ENCODE peak calls at places on chromosomes 2 and 18, in five cellular contexts. I is AG04450, D is WTC11, N is neural progenitor cell, V is stomach. Z is an unnamed sample.

GRCh38 chr2:203740741-203741363 is 34.4 kb downstream of the CD28 start:
- DNase-seq in N (no peak), I (no peak), V (no peak), D (no peak), Z (no peak)

GRCh38 chr2:168798888-168799410 is 3.5 kb upstream of the NOSTRIN start:
- DNase-seq in D (no peak), N (no peak), I (no peak), V (no peak), Z (no peak)

GRCh38 chr18:74895686-74896085 is 298.0 kb downstream of the ZNF407 start:
- DNase-seq in I (no peak), V (no peak), N (peak), D (no peak), Z (no peak)

GRCh38 chr2:46269545-46270273 is 27.5 kb upstream of the EPAS1 start:
- DNase-seq in V (no peak), D (no peak), N (no peak), I (no peak), Z (no peak)

GRCh38 chr18:63831080-63831788 is 56.0 kb downstream of the SERPINB7 start:
- DNase-seq in V (no peak), N (no peak), D (no peak), I (no peak), Z (no peak)

GRCh38 chr2:168658706-168659105 is 143.7 kb upstream of the NOSTRIN start:
- DNase-seq in N (no peak), V (no peak), D (no peak), I (no peak), Z (no peak)

GRCh38 chr2:170643346-170643745 is 71.8 kb upstream of the SP5 start:
- DNase-seq in D (no peak), N (no peak), V (no peak), I (no peak), Z (no peak)

GRCh38 chr2:172588931-172589330 is 33.0 kb downstream of the PDK1 start:
- DNase-seq in D (no peak), N (no peak), I (no peak), V (no peak), Z (no peak)

GRCh38 chr2:120442923-120443571 is 97.1 kb downstream of the INHBB start:
- DNase-seq in D (peak), I (no peak), N (peak), V (peak), Z (peak)

GRCh38 chr2:230796280-230796862 is 68.4 kb upstream of the ITM2C start:
- DNase-seq in N (no peak), I (no peak), D (no peak), V (no peak), Z (no peak)

GRCh38 chr2:8488001-8488738 is 193.7 kb upstream of the ID2 start:
- DNase-seq in N (peak), V (no peak), D (no peak), I (no peak), Z (no peak)

GRCh38 chr18:78605255-78605654 is 374.4 kb upstream of the SALL3 start:
- DNase-seq in I (no peak), N (no peak), D (no peak), V (no peak), Z (no peak)

GRCh38 chr2:64295326-64296149 is 151.3 kb upstream of the PELI1 start:
- DNase-seq in N (no peak), V (no peak), D (no peak), I (no peak), Z (no peak)

GRCh38 chr2:45575881-45576280 is 35.2 kb downstream of the SRBD1 start:
- DNase-seq in V (no peak), I (no peak), N (no peak), D (no peak), Z (no peak)

GRCh38 chr2:56671973-56672569 is 488.3 kb downstream of the CCDC85A start:
- DNase-seq in N (no peak), V (no peak), D (no peak), I (no peak), Z (no peak)

GRCh38 chr18:32701288-32701687 is 71.5 kb downstream of the KLHL14 start:
- DNase-seq in N (no peak), D (no peak), V (no peak), I (no peak), Z (no peak)

GRCh38 chr2:206790311-206790935 is 25.0 kb downstream of the FASTKD2 start:
- DNase-seq in V (no peak), D (no peak), I (no peak), N (no peak), Z (no peak)

GRCh38 chr2:233497692-233498091 is 68.9 kb downstream of the USP40 start:
- DNase-seq in N (no peak), I (no peak), D (no peak), V (no peak), Z (no peak)

GRCh38 chr2:217802876-217803638 is 199.7 kb downstream of the TNS1 start:
- DNase-seq in N (no peak), V (no peak), D (no peak), I (no peak), Z (no peak)

GRCh38 chr2:219509780-219510511 is 4.3 kb upstream of the ASIC4 start:
- DNase-seq in I (no peak), N (peak), V (peak), D (peak), Z (peak)

GRCh38 chr2:216632952-216633615 is at the start of gene IGFBP2:
- DNase-seq in V (peak), D (peak), I (no peak), N (peak), Z (peak)

GRCh38 chr2:16635796-16636699 is 29.6 kb downstream of the CYRIA start:
- DNase-seq in D (no peak), N (no peak), I (no peak), V (no peak), Z (no peak)

GRCh38 chr2:36613801-36614200 is 15.8 kb upstream of the FEZ2 start:
- DNase-seq in D (no peak), N (no peak), V (no peak), I (no peak), Z (no peak)

GRCh38 chr2:80303825-80304521 is 579 bp downstream of the LRRTM1 start:
- DNase-seq in I (no peak), V (no peak), D (peak), N (peak), Z (peak)

GRCh38 chr2:133492719-133493366 is 75.4 kb downstream of the NCKAP5 start:
- DNase-seq in I (no peak), N (no peak), V (no peak), D (no peak), Z (no peak)

GRCh38 chr2:226611944-226612318 is 187.7 kb downstream of the IRS1 start:
- DNase-seq in V (no peak), I (no peak), D (no peak), N (no peak), Z (no peak)

GRCh38 chr2:68755071-68755470 is 20.5 kb downstream of the ARHGAP25 start:
- DNase-seq in I (no peak), V (no peak), N (no peak), D (no peak), Z (no peak)

GRCh38 chr2:48065971-48066370 is 159.7 kb upstream of the FBXO11 start:
- DNase-seq in N (no peak), D (no peak), I (no peak), V (no peak), Z (no peak)

GRCh38 chr2:17646096-17646554 is 105.6 kb downstream of the VSNL1 start:
- DNase-seq in N (peak), D (peak), V (peak), I (peak), Z (peak)

GRCh38 chr2:190582761-190583506 is 48.4 kb upstream of the NEMP2 start:
- DNase-seq in D (no peak), I (no peak), V (no peak), N (no peak), Z (no peak)
- TF ChIP-seq CTCF in D (no peak), I (no peak), V (no peak), N (no peak), Z (no peak)

GRCh38 chr18:13641551-13642439 is 84.6 kb downstream of the FAM210A start:
- DNase-seq in D (peak), V (no peak), N (no peak), I (no peak), Z (peak)
- TF ChIP-seq CTCF in D (no peak), V (no peak), N (no peak), I (no peak), Z (no peak)

GRCh38 chr18:5841518-5841917 is 53.8 kb downstream of the TMEM200C start:
- DNase-seq in I (no peak), N (no peak), V (no peak), D (no peak), Z (no peak)
- TF ChIP-seq CTCF in I (no peak), N (no peak), V (no peak), D (no peak), Z (no peak)

DNA sequence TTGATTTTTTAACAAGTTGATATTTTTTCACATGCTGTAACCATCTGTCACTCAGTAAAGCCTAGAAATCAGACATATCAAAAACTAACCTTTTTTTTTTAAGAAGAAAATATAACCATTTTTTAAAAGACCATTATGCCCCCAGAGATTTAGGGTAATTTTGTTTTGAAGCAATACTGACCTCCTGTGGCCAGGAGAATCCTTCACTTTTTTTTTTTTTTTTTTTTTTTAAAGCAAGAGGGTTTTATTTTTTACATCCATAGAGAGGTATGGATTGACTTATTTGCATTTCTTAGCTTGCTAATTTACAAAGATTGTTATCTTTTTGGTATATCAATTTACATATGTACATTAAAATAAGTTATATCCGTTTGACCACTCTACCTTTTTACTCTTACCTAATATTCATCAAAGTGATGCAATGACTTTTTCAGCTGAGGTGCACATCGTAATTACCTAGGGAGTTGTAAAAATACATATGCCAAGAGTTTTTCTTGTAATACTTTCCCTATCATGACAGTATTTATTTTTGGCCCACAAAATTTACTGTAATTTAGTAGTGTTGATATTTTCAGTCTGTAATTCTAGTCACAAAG is 161.9 kb downstream of the SOCS6 start:
- DNase-seq in D (no peak), V (no peak), N (no peak), I (no peak), Z (no peak)
- TF ChIP-seq CTCF in D (peak), V (no peak), N (peak), I (peak), Z (peak)

Z was measured in endothelial cell.